ENCODE peak calls at places on chromosomes 11 and 22, in four cellular contexts. A, V, E and Y are unnamed samples.

GRCh38 chr11:77149716-77150392 is 21.8 kb downstream of the MYO7A start:
- DNase-seq in A (no peak), V (no peak), E (no peak), Y (no peak)

GRCh38 chr11:5476184-5476819 is 12.2 kb upstream of the OR52D1 start:
- DNase-seq in A (peak; percentile 38), V (no peak), E (no peak), Y (peak; percentile 56)

GRCh38 chr11:112588252-112588668 is 327.6 kb upstream of the PLET1 start:
- DNase-seq in A (peak; percentile 83), V (no peak), E (peak; percentile 40), Y (peak; percentile 73)

GRCh38 chr11:111155021-111155420 is 90.5 kb upstream of the POU2AF2 start:
- DNase-seq in A (no peak), V (no peak), E (no peak), Y (no peak)

GRCh38 chr11:92413757-92414513 is 189.3 kb downstream of the FAT3 start:
- DNase-seq in A (no peak), V (no peak), E (peak; percentile 8), Y (no peak)

GRCh38 chr11:5887172-5887571 is 5.8 kb upstream of the OR52E5 start:
- DNase-seq in A (no peak), V (no peak), E (no peak), Y (no peak)

GRCh38 chr11:12886508-12886907 is 122.6 kb upstream of the RASSF10 start:
- DNase-seq in A (no peak), V (no peak), E (no peak), Y (no peak)

GRCh38 chr11:18308242-18308641 is 13.7 kb downstream of the HPS5 start:
- DNase-seq in A (no peak), V (no peak), E (no peak), Y (no peak)

GRCh38 chr22:50090141-50090714 is 422 bp downstream of the MOV10L1 start:
- DNase-seq in A (no peak), V (no peak), E (no peak), Y (no peak)

GRCh38 chr11:22795914-22796313 is 33.7 kb downstream of the SVIP start:
- DNase-seq in A (no peak), V (no peak), E (no peak), Y (peak; percentile 17)

DNA sequence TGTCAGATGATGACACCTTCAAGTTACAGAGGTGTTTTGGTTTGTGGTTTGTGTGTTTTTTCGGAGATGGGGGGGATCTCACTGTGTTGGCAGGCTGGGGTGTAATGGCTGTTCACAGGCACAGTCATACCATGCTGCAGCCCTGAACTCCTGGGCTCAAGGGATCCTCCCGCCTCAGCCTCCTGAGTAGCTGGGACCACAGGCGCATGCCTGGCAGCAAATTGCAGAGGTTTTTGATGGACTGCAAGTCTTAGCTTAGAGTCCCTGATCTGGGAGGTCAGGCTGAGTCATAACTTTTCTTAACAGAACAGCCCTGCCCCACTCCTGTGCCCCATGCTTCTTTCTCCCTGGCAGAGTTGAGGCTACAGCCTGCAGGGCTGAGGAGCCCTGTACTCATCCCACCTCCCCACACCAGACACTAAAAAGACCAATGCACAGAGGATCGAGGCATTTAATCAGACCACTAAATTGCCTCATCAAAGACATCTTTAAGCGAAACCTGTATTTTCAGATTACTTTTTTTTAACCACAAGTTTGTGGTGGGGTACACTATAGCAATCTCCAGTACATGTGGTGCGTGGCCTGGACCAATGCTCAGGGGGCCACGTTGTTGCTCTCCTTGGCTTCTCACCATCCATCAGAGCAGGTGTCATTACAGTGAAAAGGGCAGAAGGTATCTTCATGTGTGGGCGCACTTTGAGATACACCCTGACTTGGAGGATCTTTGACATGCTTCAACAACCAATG is 17.1 kb upstream of the ADORA2A start:
- DNase-seq in A (no peak), V (no peak), E (no peak), Y (no peak)
- TF ChIP-seq MAX in A (no peak), V (no peak), E (no peak), Y (no peak)

DNA sequence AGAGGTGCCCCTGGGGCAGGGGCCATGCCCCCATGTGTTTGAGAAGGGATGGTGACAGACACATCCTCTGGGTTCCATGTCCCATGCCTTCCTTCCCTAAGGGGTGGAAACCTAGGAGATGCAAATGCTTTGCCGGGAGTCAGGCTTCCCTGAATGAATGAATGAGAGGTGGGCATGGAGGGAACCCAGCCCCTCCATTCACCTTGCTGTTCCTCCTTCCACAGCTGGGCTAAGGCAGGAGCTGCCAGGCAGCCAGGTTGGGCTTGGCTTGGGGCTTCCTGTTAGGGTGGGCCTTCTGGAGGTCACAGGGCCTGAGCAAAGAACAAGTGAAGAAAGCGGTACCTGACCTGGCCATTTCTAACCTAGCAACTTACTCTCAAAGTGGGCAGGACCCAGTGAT is 926 bp downstream of the POU2F3 start:
- DNase-seq in A (no peak), V (no peak), E (no peak), Y (no peak)
- TF ChIP-seq EZH2 in A (no peak), V (no peak), E (no peak), Y (no peak)

DNA sequence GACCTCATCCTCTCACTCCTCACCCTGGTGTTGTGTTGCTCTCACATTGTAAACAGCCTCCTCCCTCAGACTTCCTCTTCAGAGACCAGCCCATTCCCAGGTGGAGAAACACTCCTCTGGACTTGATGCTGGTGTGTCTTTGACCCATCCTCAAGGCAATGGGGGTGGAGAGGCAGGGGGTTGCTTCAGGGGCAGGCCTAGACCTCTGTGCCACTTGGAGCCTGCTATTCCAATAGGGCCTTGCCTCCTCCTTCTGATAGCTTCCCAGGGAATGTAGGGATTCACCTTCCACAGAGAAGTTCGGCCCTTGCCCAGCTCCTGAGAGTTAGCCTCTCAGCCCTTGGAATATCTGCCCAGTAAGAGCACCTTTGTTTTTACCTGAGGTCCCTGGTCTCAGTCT is 606.6 kb upstream of the CADM1 start:
- DNase-seq in A (no peak), V (no peak), E (no peak), Y (no peak)
- TF ChIP-seq MAX in A (no peak), V (no peak), E (no peak), Y (no peak)

GRCh38 chr11:72625746-72626636 is 48.2 kb downstream of the PDE2A start:
- DNase-seq in A (no peak), V (no peak), E (no peak), Y (peak; percentile 85)

GRCh38 chr11:72623052-72623451 is 51.2 kb downstream of the PDE2A start:
- DNase-seq in A (no peak), V (no peak), E (no peak), Y (no peak)

GRCh38 chr11:72626637-72626936 is 47.6 kb downstream of the PDE2A start:
- DNase-seq in A (no peak), V (no peak), E (no peak), Y (no peak)

GRCh38 chr11:72627594-72628281 is 46.5 kb downstream of the PDE2A start:
- DNase-seq in A (no peak), V (no peak), E (no peak), Y (no peak)

GRCh38 chr11:72624496-72625201 is 49.6 kb downstream of the PDE2A start:
- DNase-seq in A (no peak), V (no peak), E (no peak), Y (peak; percentile 71)
- TF ChIP-seq EZH2 in A (no peak), V (no peak), E (no peak), Y (no peak)

DNA sequence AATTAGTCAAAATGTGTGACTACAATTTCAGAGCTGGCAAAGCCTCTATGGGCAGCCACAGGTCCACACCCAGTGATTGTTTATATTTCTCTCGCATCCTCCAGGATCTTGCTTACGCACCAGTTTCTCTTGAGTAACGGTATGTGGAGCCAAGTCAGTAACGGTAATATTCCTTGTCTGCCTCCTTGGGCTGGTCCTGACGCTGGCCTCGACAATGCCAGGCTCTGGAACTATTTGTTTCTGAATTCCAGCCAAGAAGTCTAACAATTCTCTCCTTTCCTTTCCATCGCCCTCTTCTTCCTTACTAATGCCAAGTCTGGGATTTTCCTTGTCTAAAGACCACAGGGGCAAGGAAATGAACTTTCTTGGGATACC is 10.0 kb upstream of the NUP160 start:
- DNase-seq in A (no peak), V (no peak), E (no peak), Y (peak; percentile 57)
- TF ChIP-seq MAX in A (no peak), V (no peak), E (no peak), Y (no peak)

DNA sequence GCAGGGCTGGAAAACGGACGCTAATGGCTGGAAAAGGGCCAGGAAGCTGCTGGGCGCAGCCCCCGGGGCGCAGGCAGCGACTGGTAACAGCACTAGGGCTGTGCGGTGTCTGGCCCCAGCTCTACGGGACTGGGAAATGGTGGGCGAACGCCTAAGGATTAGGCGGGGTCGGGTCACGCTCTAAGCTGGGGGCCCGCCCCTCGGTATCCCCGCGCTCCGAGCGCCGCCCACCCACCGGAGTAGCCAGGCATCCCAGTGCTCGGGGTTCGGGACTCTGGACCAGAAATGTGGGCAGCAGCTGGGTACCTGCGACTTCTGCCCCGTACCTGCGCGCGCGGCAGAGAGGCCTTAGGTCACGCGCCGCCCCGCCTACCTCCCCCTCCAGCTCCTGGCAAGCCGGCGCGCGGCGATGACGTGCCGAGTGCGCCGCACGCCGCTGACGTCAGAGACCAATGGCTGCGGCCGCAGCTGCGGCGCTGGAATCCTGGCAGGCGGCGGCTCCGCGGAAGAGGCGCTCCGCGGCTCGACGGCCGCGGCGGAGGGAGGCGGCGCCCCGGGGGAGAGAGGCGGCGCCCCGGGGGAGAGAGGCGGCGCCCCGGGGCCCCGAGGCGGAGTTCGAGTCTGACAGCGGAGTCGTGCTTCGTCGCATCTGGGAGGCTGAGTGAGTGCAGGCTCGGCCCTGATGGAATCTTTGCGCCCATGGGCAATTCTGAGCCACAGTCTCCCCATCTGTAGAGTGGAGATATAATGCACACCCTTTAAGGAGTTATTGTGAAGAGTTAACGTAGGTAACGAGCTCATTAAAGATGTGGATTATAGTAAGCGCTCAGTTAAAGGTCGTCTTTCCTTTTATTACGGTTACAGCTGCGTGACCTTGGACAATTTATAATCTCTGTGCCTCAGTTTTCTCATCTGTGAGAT is at the start of the genes HPS4 and SRRD:
- DNase-seq in A (peak; percentile 72), V (peak; percentile 96), E (peak; percentile 56), Y (peak; percentile 89)
- TF ChIP-seq EZH2 in A (no peak), V (no peak), E (no peak), Y (no peak)